ENCODE peak calls at places on chromosomes 4 and X, in five cellular contexts. One of them, this sample, is unnamed.

GRCh38 chr4:73673286-73673685 is 53.0 kb upstream of the RASSF6 start:
- DNase-seq in fibroblast of lung: no peak
- DNase-seq in caudate nucleus: no peak
- DNase-seq in aorta: no peak
- DNase-seq in endodermal cell: no peak
- DNase-seq in this sample: no peak

GRCh38 chr4:187929024-187929423 is 66.5 kb upstream of the ZFP42 start:
- DNase-seq in caudate nucleus: no peak
- DNase-seq in aorta: no peak
- DNase-seq in fibroblast of lung: no peak
- DNase-seq in endodermal cell: peak
- DNase-seq in this sample: no peak

GRCh38 chr4:91198951-91199350 is 1071.8 kb downstream of the CCSER1 start:
- DNase-seq in aorta: no peak
- DNase-seq in endodermal cell: no peak
- DNase-seq in fibroblast of lung: peak
- DNase-seq in caudate nucleus: no peak
- DNase-seq in this sample: no peak

GRCh38 chr4:35167385-35167784 is 1076.9 kb downstream of the ARAP2 start:
- DNase-seq in fibroblast of lung: no peak
- DNase-seq in endodermal cell: no peak
- DNase-seq in caudate nucleus: no peak
- DNase-seq in aorta: no peak
- DNase-seq in this sample: no peak

GRCh38 chr4:123807866-123808265 is 411.3 kb downstream of the SPRY1 start:
- DNase-seq in endodermal cell: no peak
- DNase-seq in caudate nucleus: no peak
- DNase-seq in aorta: no peak
- DNase-seq in fibroblast of lung: no peak
- DNase-seq in this sample: no peak

GRCh38 chr4:123409301-123409700 is 12.7 kb downstream of the SPRY1 start:
- DNase-seq in endodermal cell: no peak
- DNase-seq in fibroblast of lung: no peak
- DNase-seq in aorta: no peak
- DNase-seq in caudate nucleus: no peak
- DNase-seq in this sample: no peak

GRCh38 chr4:7756561-7757355 is 182.9 kb downstream of the AFAP1 start:
- DNase-seq in fibroblast of lung: no peak
- DNase-seq in caudate nucleus: no peak
- DNase-seq in aorta: no peak
- DNase-seq in endodermal cell: no peak
- DNase-seq in this sample: no peak

GRCh38 chr4:92234393-92235176 is 69.2 kb upstream of the GRID2 start:
- DNase-seq in fibroblast of lung: peak
- DNase-seq in endodermal cell: no peak
- DNase-seq in caudate nucleus: no peak
- DNase-seq in aorta: no peak
- DNase-seq in this sample: no peak

GRCh38 chrX:154430916-154431315 is 2.4 kb downstream of the ATP6AP1 start:
- DNase-seq in caudate nucleus: no peak
- DNase-seq in endodermal cell: no peak
- DNase-seq in fibroblast of lung: no peak
- DNase-seq in aorta: no peak
- DNase-seq in this sample: peak

GRCh38 chr4:47084111-47084510 is 52.7 kb downstream of the GABRB1 start:
- DNase-seq in fibroblast of lung: no peak
- DNase-seq in aorta: no peak
- DNase-seq in endodermal cell: no peak
- DNase-seq in caudate nucleus: no peak
- DNase-seq in this sample: no peak

GRCh38 chrX:128781506-128781905 is 729.3 kb upstream of the ACTRT1 start:
- DNase-seq in fibroblast of lung: no peak
- DNase-seq in endodermal cell: peak
- DNase-seq in aorta: no peak
- DNase-seq in caudate nucleus: no peak
- DNase-seq in this sample: no peak

GRCh38 chr4:26141101-26141830 is 179.5 kb upstream of the RBPJ start:
- DNase-seq in fibroblast of lung: peak
- DNase-seq in caudate nucleus: no peak
- DNase-seq in aorta: no peak
- DNase-seq in endodermal cell: no peak
- DNase-seq in this sample: no peak

GRCh38 chr4:154743683-154744340 is at the start of gene LRAT:
- DNase-seq in caudate nucleus: peak
- DNase-seq in fibroblast of lung: no peak
- DNase-seq in endodermal cell: peak
- DNase-seq in aorta: no peak
- DNase-seq in this sample: no peak

GRCh38 chrX:80431502-80431832 is 11.2 kb downstream of the TENT5D start:
- DNase-seq in endodermal cell: no peak
- DNase-seq in caudate nucleus: no peak
- DNase-seq in aorta: no peak
- DNase-seq in fibroblast of lung: no peak
- DNase-seq in this sample: no peak

GRCh38 chrX:41491267-41492004 is 44.3 kb downstream of the NYX start:
- DNase-seq in fibroblast of lung: peak
- DNase-seq in endodermal cell: peak
- DNase-seq in aorta: no peak
- DNase-seq in caudate nucleus: no peak
- DNase-seq in this sample: no peak

GRCh38 chr4:55303818-55304217 is 42.2 kb upstream of the SRD5A3 start:
- DNase-seq in caudate nucleus: no peak
- DNase-seq in fibroblast of lung: peak
- DNase-seq in endodermal cell: no peak
- DNase-seq in aorta: no peak
- DNase-seq in this sample: no peak

GRCh38 chrX:142156567-142156966 is 48.5 kb downstream of the MAGEC2 start:
- DNase-seq in caudate nucleus: no peak
- DNase-seq in fibroblast of lung: no peak
- DNase-seq in aorta: no peak
- DNase-seq in endodermal cell: peak
- DNase-seq in this sample: no peak

GRCh38 chr4:119268466-119268865 is 53.5 kb downstream of the FABP2 start:
- DNase-seq in fibroblast of lung: no peak
- DNase-seq in caudate nucleus: no peak
- DNase-seq in aorta: no peak
- DNase-seq in endodermal cell: no peak
- DNase-seq in this sample: no peak

GRCh38 chr4:26568446-26568994 is 15.4 kb upstream of the TBC1D19 start:
- DNase-seq in fibroblast of lung: peak
- DNase-seq in aorta: no peak
- DNase-seq in endodermal cell: no peak
- DNase-seq in caudate nucleus: no peak
- DNase-seq in this sample: no peak

GRCh38 chrX:40008841-40009461 is 88.8 kb downstream of the BCOR start:
- DNase-seq in caudate nucleus: peak
- DNase-seq in endodermal cell: peak
- DNase-seq in aorta: peak
- DNase-seq in fibroblast of lung: peak
- DNase-seq in this sample: peak

GRCh38 chr4:31237242-31237641 is 517.1 kb downstream of the PCDH7 start:
- DNase-seq in caudate nucleus: no peak
- DNase-seq in endodermal cell: no peak
- DNase-seq in aorta: no peak
- DNase-seq in fibroblast of lung: peak
- DNase-seq in this sample: no peak

GRCh38 chrX:20231598-20231997 is 35.1 kb downstream of the RPS6KA3 start:
- DNase-seq in aorta: no peak
- DNase-seq in caudate nucleus: no peak
- DNase-seq in endodermal cell: no peak
- DNase-seq in fibroblast of lung: no peak
- DNase-seq in this sample: no peak

GRCh38 chrX:133921764-133922389 is 63.5 kb downstream of the GPC3 start:
- DNase-seq in endodermal cell: peak
- DNase-seq in aorta: no peak
- DNase-seq in fibroblast of lung: peak
- DNase-seq in caudate nucleus: no peak
- DNase-seq in this sample: no peak

GRCh38 chr4:121125486-121125885 is 38.6 kb downstream of the TNIP3 start:
- DNase-seq in aorta: no peak
- DNase-seq in fibroblast of lung: no peak
- DNase-seq in endodermal cell: no peak
- DNase-seq in caudate nucleus: no peak
- DNase-seq in this sample: no peak

GRCh38 chr4:8847331-8847730 is 24.3 kb downstream of the HMX1 start:
- DNase-seq in aorta: no peak
- DNase-seq in fibroblast of lung: no peak
- DNase-seq in caudate nucleus: no peak
- DNase-seq in endodermal cell: peak
- DNase-seq in this sample: peak

GRCh38 chrX:109797311-109797975 is 64.4 kb upstream of the ACSL4 start:
- DNase-seq in fibroblast of lung: peak
- DNase-seq in aorta: no peak
- DNase-seq in caudate nucleus: no peak
- DNase-seq in endodermal cell: no peak
- DNase-seq in this sample: no peak

GRCh38 chr4:188986271-188986689 is 847.0 kb downstream of the TRIML1 start:
- DNase-seq in caudate nucleus: no peak
- DNase-seq in fibroblast of lung: peak
- DNase-seq in aorta: no peak
- DNase-seq in endodermal cell: no peak
- DNase-seq in this sample: no peak

GRCh38 chr4:3268395-3269104 is 19.6 kb downstream of the MSANTD1 start:
- DNase-seq in aorta: peak
- DNase-seq in caudate nucleus: no peak
- DNase-seq in fibroblast of lung: no peak
- DNase-seq in endodermal cell: no peak
- DNase-seq in this sample: peak

GRCh38 chr4:25441519-25442117 is 64.6 kb downstream of the ANAPC4 start:
- DNase-seq in fibroblast of lung: peak
- DNase-seq in caudate nucleus: peak
- DNase-seq in endodermal cell: peak
- DNase-seq in aorta: no peak
- DNase-seq in this sample: no peak

GRCh38 chrX:17412692-17413091 is 37.7 kb downstream of the NHS start:
- DNase-seq in caudate nucleus: no peak
- DNase-seq in fibroblast of lung: peak
- DNase-seq in aorta: no peak
- DNase-seq in endodermal cell: no peak
- DNase-seq in this sample: no peak

GRCh38 chr4:87056884-87057283 is 122.1 kb downstream of the AFF1 start:
- DNase-seq in caudate nucleus: no peak
- DNase-seq in aorta: no peak
- DNase-seq in endodermal cell: no peak
- DNase-seq in fibroblast of lung: no peak
- DNase-seq in this sample: no peak

GRCh38 chr4:87058272-87059073 is 123.7 kb downstream of the AFF1 start:
- DNase-seq in fibroblast of lung: no peak
- DNase-seq in caudate nucleus: no peak
- DNase-seq in aorta: no peak
- DNase-seq in endodermal cell: peak
- DNase-seq in this sample: no peak

GRCh38 chr4:87055340-87055739 is 120.5 kb downstream of the AFF1 start:
- DNase-seq in fibroblast of lung: no peak
- DNase-seq in endodermal cell: no peak
- DNase-seq in caudate nucleus: no peak
- DNase-seq in aorta: no peak
- DNase-seq in this sample: no peak

GRCh38 chr4:87054900-87055299 is 120.1 kb downstream of the AFF1 start:
- DNase-seq in endodermal cell: no peak
- DNase-seq in fibroblast of lung: no peak
- DNase-seq in aorta: no peak
- DNase-seq in caudate nucleus: no peak
- DNase-seq in this sample: no peak

GRCh38 chr4:87057835-87058234 is 123.0 kb downstream of the AFF1 start:
- DNase-seq in endodermal cell: no peak
- DNase-seq in fibroblast of lung: peak
- DNase-seq in caudate nucleus: no peak
- DNase-seq in aorta: no peak
- DNase-seq in this sample: no peak
- H3K27ac ChIP-seq in endodermal cell: no peak
- H3K27ac ChIP-seq in fibroblast of lung: peak
- H3K27ac ChIP-seq in caudate nucleus: no peak
- H3K27ac ChIP-seq in aorta: peak
- H3K27ac ChIP-seq in this sample: peak

DNA sequence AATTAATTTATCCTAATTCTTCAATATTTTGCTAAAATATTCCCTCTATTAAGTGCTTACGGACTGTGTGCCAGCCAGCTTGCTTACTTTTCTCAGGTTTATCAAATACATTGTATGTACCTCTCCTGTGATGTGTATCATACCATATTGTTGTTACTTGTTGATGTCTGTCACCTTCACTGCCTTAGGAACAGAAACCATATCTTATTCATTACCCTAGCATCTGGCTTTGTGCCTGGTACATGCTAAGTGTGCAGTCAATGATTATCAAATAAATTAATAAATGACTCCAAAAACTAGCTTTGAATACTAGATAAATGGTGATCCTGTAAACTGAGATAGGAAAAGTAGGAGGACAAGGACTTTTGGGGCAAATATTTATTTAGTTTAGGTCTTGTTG is 6.9 kb downstream of the CLCN3 start:
- DNase-seq in aorta: no peak
- DNase-seq in caudate nucleus: no peak
- DNase-seq in endodermal cell: no peak
- DNase-seq in fibroblast of lung: no peak
- DNase-seq in this sample: no peak
- H3K27ac ChIP-seq in aorta: no peak
- H3K27ac ChIP-seq in caudate nucleus: no peak
- H3K27ac ChIP-seq in endodermal cell: no peak
- H3K27ac ChIP-seq in fibroblast of lung: no peak
- H3K27ac ChIP-seq in this sample: no peak

GRCh38 chrX:72624194-72624593 is 51.6 kb upstream of the HDAC8 start:
- DNase-seq in caudate nucleus: no peak
- DNase-seq in endodermal cell: no peak
- DNase-seq in aorta: no peak
- DNase-seq in fibroblast of lung: no peak
- DNase-seq in this sample: no peak

GRCh38 chrX:72620550-72621145 is 48.0 kb upstream of the HDAC8 start:
- DNase-seq in endodermal cell: no peak
- DNase-seq in fibroblast of lung: peak
- DNase-seq in caudate nucleus: no peak
- DNase-seq in aorta: peak
- DNase-seq in this sample: no peak

GRCh38 chrX:72621163-72621562 is 48.5 kb upstream of the HDAC8 start:
- DNase-seq in caudate nucleus: no peak
- DNase-seq in aorta: no peak
- DNase-seq in fibroblast of lung: no peak
- DNase-seq in endodermal cell: no peak
- DNase-seq in this sample: no peak

GRCh38 chrX:72621619-72622485 is 49.2 kb upstream of the HDAC8 start:
- DNase-seq in endodermal cell: no peak
- DNase-seq in fibroblast of lung: peak
- DNase-seq in aorta: no peak
- DNase-seq in caudate nucleus: no peak
- DNase-seq in this sample: no peak
- H3K27ac ChIP-seq in endodermal cell: no peak
- H3K27ac ChIP-seq in fibroblast of lung: peak
- H3K27ac ChIP-seq in aorta: peak
- H3K27ac ChIP-seq in caudate nucleus: no peak
- H3K27ac ChIP-seq in this sample: no peak

GRCh38 chr4:114758066-114758465 is 159.5 kb downstream of the UGT8 start:
- DNase-seq in fibroblast of lung: no peak
- DNase-seq in aorta: no peak
- DNase-seq in endodermal cell: no peak
- DNase-seq in caudate nucleus: no peak
- DNase-seq in this sample: no peak

GRCh38 chr4:114754616-114755015 is 156.0 kb downstream of the UGT8 start:
- DNase-seq in fibroblast of lung: no peak
- DNase-seq in aorta: no peak
- DNase-seq in endodermal cell: no peak
- DNase-seq in caudate nucleus: no peak
- DNase-seq in this sample: no peak

GRCh38 chr4:114752404-114752803 is 153.8 kb downstream of the UGT8 start:
- DNase-seq in caudate nucleus: no peak
- DNase-seq in endodermal cell: no peak
- DNase-seq in aorta: no peak
- DNase-seq in fibroblast of lung: no peak
- DNase-seq in this sample: no peak
- H3K27ac ChIP-seq in caudate nucleus: no peak
- H3K27ac ChIP-seq in endodermal cell: no peak
- H3K27ac ChIP-seq in aorta: no peak
- H3K27ac ChIP-seq in fibroblast of lung: no peak
- H3K27ac ChIP-seq in this sample: no peak